ENCODE peak calls at places on chromosome 4, in nine cellular contexts. One of them, this sample, is unnamed. For H3K4me1, the result is how much of the 10 kb centered on the place peaks cover.

GRCh38 chr4:84661191-84661944 is 78.4 kb downstream of the CDS1 start:
- DNase-seq in sigmoid colon: no peak
- DNase-seq in tibial nerve: no peak
- DNase-seq in A549: no peak
- DNase-seq in stomach: no peak
- DNase-seq in transverse colon: no peak
- DNase-seq in K562: no peak
- DNase-seq in suprapubic skin: no peak
- DNase-seq in GM12878: no peak
- DNase-seq in this sample: no peak

GRCh38 chr4:107825072-107825789 is 499 bp downstream of the SGMS2 start:
- DNase-seq in A549: peak
- DNase-seq in sigmoid colon: peak
- DNase-seq in K562: no peak
- DNase-seq in tibial nerve: no peak
- DNase-seq in stomach: peak
- DNase-seq in suprapubic skin: peak
- DNase-seq in transverse colon: peak
- DNase-seq in GM12878: no peak
- DNase-seq in this sample: no peak

GRCh38 chr4:143819029-143819428 is 86.3 kb downstream of the GYPE start:
- DNase-seq in tibial nerve: no peak
- DNase-seq in A549: no peak
- DNase-seq in suprapubic skin: no peak
- DNase-seq in transverse colon: no peak
- DNase-seq in stomach: no peak
- DNase-seq in GM12878: no peak
- DNase-seq in sigmoid colon: no peak
- DNase-seq in K562: peak
- DNase-seq in this sample: no peak

GRCh38 chr4:79358438-79358837 is 32.6 kb upstream of the NAA11 start:
- DNase-seq in suprapubic skin: no peak
- DNase-seq in K562: no peak
- DNase-seq in stomach: no peak
- DNase-seq in GM12878: no peak
- DNase-seq in tibial nerve: no peak
- DNase-seq in A549: no peak
- DNase-seq in sigmoid colon: no peak
- DNase-seq in transverse colon: no peak
- DNase-seq in this sample: no peak

GRCh38 chr4:79575709-79576479 is 167.9 kb upstream of the GK2 start:
- DNase-seq in K562: no peak
- DNase-seq in suprapubic skin: no peak
- DNase-seq in tibial nerve: no peak
- DNase-seq in stomach: no peak
- DNase-seq in GM12878: no peak
- DNase-seq in transverse colon: no peak
- DNase-seq in sigmoid colon: peak
- DNase-seq in A549: no peak
- DNase-seq in this sample: no peak

GRCh38 chr4:79682801-79683217 is 274.8 kb upstream of the GK2 start:
- DNase-seq in transverse colon: no peak
- DNase-seq in suprapubic skin: no peak
- DNase-seq in sigmoid colon: no peak
- DNase-seq in A549: no peak
- DNase-seq in stomach: peak
- DNase-seq in tibial nerve: no peak
- DNase-seq in GM12878: no peak
- DNase-seq in K562: no peak
- DNase-seq in this sample: no peak

GRCh38 chr4:8540586-8540985 is 39.6 kb upstream of the GPR78 start:
- DNase-seq in suprapubic skin: no peak
- DNase-seq in sigmoid colon: peak
- DNase-seq in A549: no peak
- DNase-seq in tibial nerve: no peak
- DNase-seq in GM12878: no peak
- DNase-seq in transverse colon: no peak
- DNase-seq in stomach: no peak
- DNase-seq in K562: no peak
- DNase-seq in this sample: peak

GRCh38 chr4:14059006-14059405 is 431.5 kb upstream of the BOD1L1 start:
- DNase-seq in tibial nerve: no peak
- DNase-seq in K562: no peak
- DNase-seq in GM12878: no peak
- DNase-seq in stomach: no peak
- DNase-seq in suprapubic skin: no peak
- DNase-seq in transverse colon: no peak
- DNase-seq in A549: no peak
- DNase-seq in sigmoid colon: no peak
- DNase-seq in this sample: no peak

GRCh38 chr4:70183168-70183939 is 12.2 kb upstream of the ODAM start:
- DNase-seq in sigmoid colon: no peak
- DNase-seq in tibial nerve: no peak
- DNase-seq in stomach: peak
- DNase-seq in transverse colon: peak
- DNase-seq in K562: peak
- DNase-seq in A549: peak
- DNase-seq in suprapubic skin: no peak
- DNase-seq in GM12878: no peak
- DNase-seq in this sample: no peak

GRCh38 chr4:89316931-89317366 is 9.3 kb upstream of the GPRIN3 start:
- DNase-seq in tibial nerve: no peak
- DNase-seq in A549: no peak
- DNase-seq in GM12878: no peak
- DNase-seq in suprapubic skin: no peak
- DNase-seq in K562: no peak
- DNase-seq in stomach: no peak
- DNase-seq in transverse colon: no peak
- DNase-seq in sigmoid colon: no peak
- DNase-seq in this sample: no peak

GRCh38 chr4:53721276-53721675 is 130.0 kb upstream of the LNX1 start:
- DNase-seq in tibial nerve: no peak
- DNase-seq in sigmoid colon: no peak
- DNase-seq in GM12878: no peak
- DNase-seq in transverse colon: no peak
- DNase-seq in K562: no peak
- DNase-seq in A549: no peak
- DNase-seq in suprapubic skin: no peak
- DNase-seq in stomach: no peak
- DNase-seq in this sample: no peak

GRCh38 chr4:22385615-22386014 is 130.3 kb downstream of the ADGRA3 start:
- DNase-seq in suprapubic skin: no peak
- DNase-seq in sigmoid colon: no peak
- DNase-seq in stomach: no peak
- DNase-seq in transverse colon: no peak
- DNase-seq in K562: no peak
- DNase-seq in GM12878: no peak
- DNase-seq in A549: no peak
- DNase-seq in tibial nerve: no peak
- DNase-seq in this sample: no peak

GRCh38 chr4:36243355-36244256 is 708 bp downstream of the ARAP2 start:
- DNase-seq in A549: peak
- DNase-seq in sigmoid colon: peak
- DNase-seq in tibial nerve: no peak
- DNase-seq in stomach: peak
- DNase-seq in suprapubic skin: peak
- DNase-seq in K562: no peak
- DNase-seq in GM12878: no peak
- DNase-seq in transverse colon: peak
- DNase-seq in this sample: peak

GRCh38 chr4:184286346-184286745 is 68.7 kb upstream of the ENPP6 start:
- DNase-seq in tibial nerve: no peak
- DNase-seq in A549: no peak
- DNase-seq in stomach: no peak
- DNase-seq in suprapubic skin: no peak
- DNase-seq in sigmoid colon: no peak
- DNase-seq in GM12878: no peak
- DNase-seq in transverse colon: no peak
- DNase-seq in K562: no peak
- DNase-seq in this sample: no peak

GRCh38 chr4:116872308-116872707 is 213.1 kb downstream of the TRAM1L1 start:
- DNase-seq in A549: no peak
- DNase-seq in GM12878: no peak
- DNase-seq in sigmoid colon: no peak
- DNase-seq in transverse colon: no peak
- DNase-seq in tibial nerve: no peak
- DNase-seq in suprapubic skin: no peak
- DNase-seq in K562: no peak
- DNase-seq in stomach: no peak
- DNase-seq in this sample: no peak

GRCh38 chr4:40992472-40993298 is 221.7 kb downstream of the APBB2 start:
- DNase-seq in A549: no peak
- DNase-seq in GM12878: peak
- DNase-seq in suprapubic skin: no peak
- DNase-seq in sigmoid colon: no peak
- DNase-seq in transverse colon: no peak
- DNase-seq in K562: no peak
- DNase-seq in stomach: no peak
- DNase-seq in tibial nerve: no peak
- DNase-seq in this sample: peak

GRCh38 chr4:34039766-34040165 is 2204.5 kb downstream of the ARAP2 start:
- DNase-seq in A549: no peak
- DNase-seq in GM12878: no peak
- DNase-seq in sigmoid colon: no peak
- DNase-seq in tibial nerve: no peak
- DNase-seq in stomach: no peak
- DNase-seq in transverse colon: no peak
- DNase-seq in K562: peak
- DNase-seq in suprapubic skin: no peak
- DNase-seq in this sample: no peak

GRCh38 chr4:100848865-100849264 is 331.0 kb upstream of the EMCN start:
- DNase-seq in A549: no peak
- DNase-seq in stomach: no peak
- DNase-seq in suprapubic skin: no peak
- DNase-seq in transverse colon: no peak
- DNase-seq in tibial nerve: no peak
- DNase-seq in K562: no peak
- DNase-seq in sigmoid colon: no peak
- DNase-seq in GM12878: no peak
- DNase-seq in this sample: no peak
- TF ChIP-seq CTCF in A549: no peak
- TF ChIP-seq CTCF in stomach: no peak
- TF ChIP-seq CTCF in suprapubic skin: no peak
- TF ChIP-seq CTCF in transverse colon: no peak
- TF ChIP-seq CTCF in tibial nerve: no peak
- TF ChIP-seq CTCF in K562: no peak
- TF ChIP-seq CTCF in sigmoid colon: no peak
- TF ChIP-seq CTCF in GM12878: peak
- TF ChIP-seq CTCF in this sample: no peak

GRCh38 chr4:75662626-75663025 is 10.6 kb downstream of the G3BP2 start:
- DNase-seq in suprapubic skin: no peak
- DNase-seq in A549: no peak
- DNase-seq in GM12878: no peak
- DNase-seq in tibial nerve: no peak
- DNase-seq in transverse colon: no peak
- DNase-seq in sigmoid colon: no peak
- DNase-seq in K562: no peak
- DNase-seq in stomach: no peak
- DNase-seq in this sample: no peak
- H3K4me1 ChIP-seq in suprapubic skin: under half
- H3K4me1 ChIP-seq in A549: under half
- H3K4me1 ChIP-seq in GM12878: under half
- H3K4me1 ChIP-seq in tibial nerve: under half
- H3K4me1 ChIP-seq in transverse colon: under half
- H3K4me1 ChIP-seq in sigmoid colon: under half
- H3K4me1 ChIP-seq in K562: under half
- H3K4me1 ChIP-seq in stomach: half or more
- H3K4me1 ChIP-seq in this sample: under half

GRCh38 chr4:121048165-121048564 is 24.2 kb downstream of the NDNF start:
- DNase-seq in stomach: no peak
- DNase-seq in tibial nerve: no peak
- DNase-seq in K562: no peak
- DNase-seq in A549: no peak
- DNase-seq in sigmoid colon: no peak
- DNase-seq in transverse colon: no peak
- DNase-seq in suprapubic skin: no peak
- DNase-seq in GM12878: no peak
- DNase-seq in this sample: no peak
- TF ChIP-seq EP300 in stomach: no peak
- TF ChIP-seq EP300 in tibial nerve: no peak
- TF ChIP-seq EP300 in K562: no peak
- TF ChIP-seq EP300 in A549: no peak
- TF ChIP-seq EP300 in sigmoid colon: no peak
- TF ChIP-seq EP300 in transverse colon: no peak
- TF ChIP-seq EP300 in suprapubic skin: no peak
- TF ChIP-seq EP300 in GM12878: no peak
- TF ChIP-seq EP300 in this sample: no peak

DNA sequence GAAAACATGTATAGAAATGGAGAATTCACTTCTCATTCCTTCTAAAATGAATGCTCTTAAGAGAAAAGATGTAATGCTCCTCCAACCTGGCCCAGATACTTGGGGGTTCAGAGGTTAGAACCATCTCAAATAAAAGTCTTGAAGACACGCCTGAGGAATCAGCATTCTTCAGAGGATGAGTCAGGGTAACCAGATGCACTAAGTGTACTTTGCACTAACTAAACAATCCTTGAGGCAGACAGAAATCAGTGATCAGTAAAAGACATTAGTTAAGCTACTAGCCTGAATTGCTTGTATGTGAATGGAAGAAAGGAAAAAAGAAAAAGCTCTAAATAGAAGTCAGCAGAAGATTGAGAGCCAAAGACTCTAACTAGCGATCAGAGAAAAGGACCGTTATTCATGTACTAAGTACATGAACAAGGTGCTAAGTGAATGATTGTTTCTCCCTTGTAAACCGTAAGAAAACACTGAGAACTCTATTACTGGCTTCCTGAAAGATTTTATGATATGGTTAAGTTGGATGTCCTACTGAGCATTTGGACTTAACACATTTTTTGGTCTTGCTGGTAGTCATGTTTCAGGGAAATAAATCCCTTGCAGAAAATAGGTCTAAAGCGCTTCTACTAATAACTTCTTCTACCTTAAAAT is 738.3 kb downstream of the STPG2 start:
- DNase-seq in transverse colon: no peak
- DNase-seq in stomach: no peak
- DNase-seq in GM12878: no peak
- DNase-seq in A549: peak
- DNase-seq in K562: no peak
- DNase-seq in sigmoid colon: no peak
- DNase-seq in tibial nerve: no peak
- DNase-seq in suprapubic skin: no peak
- DNase-seq in this sample: no peak
- TF ChIP-seq CTCF in transverse colon: no peak
- TF ChIP-seq CTCF in stomach: no peak
- TF ChIP-seq CTCF in GM12878: no peak
- TF ChIP-seq CTCF in A549: no peak
- TF ChIP-seq CTCF in K562: no peak
- TF ChIP-seq CTCF in sigmoid colon: no peak
- TF ChIP-seq CTCF in tibial nerve: no peak
- TF ChIP-seq CTCF in suprapubic skin: no peak
- TF ChIP-seq CTCF in this sample: no peak

This sample was measured in ovary.